ENCODE peak calls at places on chromosome 1, in seven cellular contexts. N is NCI-H1436; A is T-cell; L is progenitor cell of endocrine pancreas; U is effector memory CD4-positive, alpha-beta T cell; P is AG08395; X is ELR. I is an unnamed sample.

GRCh38 chr1:95035536-95035935 is 37.2 kb downstream of the ALG14 start:
- DNase-seq in N (no peak), A (no peak), L (no peak), U (no peak), P (peak), X (peak), I (peak)

GRCh38 chr1:25906644-25907300 is 553 bp upstream of the STMN1 start:
- DNase-seq in N (peak), A (peak), L (peak), U (peak), P (no peak), X (no peak), I (peak)

GRCh38 chr1:3939242-3940080 is 39.4 kb upstream of the C1orf174 start:
- DNase-seq in N (no peak), A (no peak), L (no peak), U (no peak), P (no peak), X (no peak), I (no peak)

GRCh38 chr1:3002349-3003038 is 18.8 kb upstream of the ACTRT2 start:
- DNase-seq in N (no peak), A (no peak), L (no peak), U (no peak), P (no peak), X (no peak), I (no peak)

GRCh38 chr1:59070607-59071006 is 226.3 kb upstream of the FGGY start:
- DNase-seq in N (no peak), A (no peak), L (no peak), U (no peak), P (no peak), X (no peak), I (no peak)

GRCh38 chr1:42280841-42281240 is 54.2 kb downstream of the FOXJ3 start:
- DNase-seq in N (no peak), A (no peak), L (no peak), U (no peak), P (no peak), X (no peak), I (no peak)

GRCh38 chr1:83024251-83024767 is 974.6 kb downstream of the TTLL7 start:
- DNase-seq in N (no peak), A (no peak), L (no peak), U (no peak), P (no peak), X (no peak), I (no peak)

GRCh38 chr1:101108123-101108522 is 82.5 kb upstream of the DPH5 start:
- DNase-seq in N (no peak), A (no peak), L (no peak), U (no peak), P (no peak), X (no peak), I (no peak)

GRCh38 chr1:22527122-22527521 is 36.2 kb upstream of the EPHA8 start:
- DNase-seq in N (no peak), A (no peak), L (no peak), U (no peak), P (no peak), X (no peak), I (no peak)

GRCh38 chr1:2003564-2004131 is at the start of gene CFAP74:
- DNase-seq in N (peak), A (no peak), L (peak), U (no peak), P (peak), X (peak), I (peak)

GRCh38 chr1:3442901-3443300 is 11.6 kb upstream of the ARHGEF16 start:
- DNase-seq in N (no peak), A (no peak), L (no peak), U (no peak), P (no peak), X (no peak), I (no peak)

GRCh38 chr1:241357366-241358305 is 631 bp upstream of the RGS7 start:
- DNase-seq in N (no peak), A (no peak), L (no peak), U (no peak), P (no peak), X (peak), I (no peak)

GRCh38 chr1:184052194-184052559 is 647 bp downstream of the TSEN15 start:
- DNase-seq in N (no peak), A (no peak), L (no peak), U (no peak), P (no peak), X (no peak), I (no peak)

GRCh38 chr1:109250454-109251276 is 1.3 kb downstream of the CELSR2 start:
- DNase-seq in N (no peak), A (no peak), L (no peak), U (no peak), P (no peak), X (no peak), I (no peak)

GRCh38 chr1:100485855-100486258 is 52.1 kb upstream of the GPR88 start:
- DNase-seq in N (no peak), A (no peak), L (no peak), U (no peak), P (no peak), X (no peak), I (no peak)

GRCh38 chr1:210332719-210333398 is 4.2 kb downstream of the HHAT start:
- DNase-seq in N (peak), A (peak), L (no peak), U (peak), P (no peak), X (no peak), I (peak)

GRCh38 chr1:63894627-63895256 is 120.9 kb downstream of the ROR1 start:
- DNase-seq in N (no peak), A (no peak), L (no peak), U (no peak), P (no peak), X (no peak), I (no peak)

GRCh38 chr1:3773572-3774502 is 1.3 kb downstream of the SMIM1 start:
- DNase-seq in N (no peak), A (no peak), L (no peak), U (no peak), P (no peak), X (no peak), I (no peak)

I was measured in SW480.